ENCODE peak calls at places on chromosomes 11 and 22, in seven cellular contexts. Y is AG08396; C is NCI-H1105; P is ascending aorta; W is EL; X is activated CD4-positive, alpha-beta T cell treated with anti-CD3 and anti-CD28 coated beads, Interleukin-2, amount 50 U/mL, for 1 hour; R is GM18507. H is an unnamed sample.

GRCh38 chr11:1652026-1652425 is 22.5 kb downstream of the KRTAP5-5 start:
- DNase-seq in Y (no peak), C (no peak), P (no peak), W (no peak), X (no peak), R (no peak), H (no peak)

GRCh38 chr11:1402776-1403620 is 13.3 kb downstream of the BRSK2 start:
- DNase-seq in Y (no peak), C (no peak), P (no peak), W (no peak), X (no peak), R (no peak), H (no peak)

GRCh38 chr11:94837317-94837716 is 69.2 kb downstream of the AMOTL1 start:
- DNase-seq in Y (no peak), C (no peak), P (no peak), W (no peak), X (no peak), R (no peak), H (no peak)

GRCh38 chr11:57641426-57641825 is 8.3 kb downstream of the YPEL4 start:
- DNase-seq in Y (peak), C (peak), P (no peak), W (peak), X (no peak), R (no peak), H (no peak)

GRCh38 chr11:60786811-60787567 is 1.9 kb downstream of the MS4A10 start:
- DNase-seq in Y (peak), C (no peak), P (no peak), W (peak), X (no peak), R (no peak), H (peak)

GRCh38 chr11:9351956-9352355 is 32.5 kb upstream of the IPO7 start:
- DNase-seq in Y (peak), C (no peak), P (no peak), W (peak), X (no peak), R (no peak), H (no peak)

GRCh38 chr11:121547574-121547973 is 94.8 kb upstream of the SORL1-AS1 start:
- DNase-seq in Y (no peak), C (no peak), P (no peak), W (no peak), X (no peak), R (no peak), H (no peak)

GRCh38 chr11:46247090-46247489 is 30.4 kb upstream of the CREB3L1 start:
- DNase-seq in Y (no peak), C (no peak), P (no peak), W (peak), X (no peak), R (no peak), H (no peak)

GRCh38 chr11:118806400-118806799 is 15.4 kb upstream of the DDX6 start:
- DNase-seq in Y (no peak), C (no peak), P (no peak), W (no peak), X (no peak), R (no peak), H (no peak)

GRCh38 chr11:128643661-128644060 is 50.2 kb upstream of the FLI1 start:
- DNase-seq in Y (no peak), C (no peak), P (no peak), W (no peak), X (no peak), R (no peak), H (no peak)

GRCh38 chr11:64888761-64889511 is 10.5 kb upstream of the EHD1 start:
- DNase-seq in Y (no peak), C (no peak), P (no peak), W (no peak), X (no peak), R (no peak), H (no peak)

GRCh38 chr11:120055646-120056045 is 82.3 kb downstream of the TRIM29 start:
- DNase-seq in Y (no peak), C (peak), P (no peak), W (no peak), X (no peak), R (no peak), H (no peak)

GRCh38 chr22:40235418-40235817 is 57.7 kb downstream of the TNRC6B start:
- DNase-seq in Y (no peak), C (no peak), P (no peak), W (no peak), X (no peak), R (no peak), H (no peak)

GRCh38 chr22:45775569-45776312 is 104.1 kb downstream of the ATXN10 start:
- DNase-seq in Y (no peak), C (no peak), P (no peak), W (no peak), X (no peak), R (peak), H (no peak)

GRCh38 chr11:121421149-121421906 is 30.8 kb upstream of the SORL1 start:
- DNase-seq in Y (no peak), C (no peak), P (no peak), W (no peak), X (no peak), R (no peak), H (no peak)

GRCh38 chr11:3106736-3107524 is 49.7 kb upstream of the CARS1 start:
- DNase-seq in Y (no peak), C (no peak), P (peak), W (no peak), X (no peak), R (no peak), H (peak)

GRCh38 chr11:93013646-93014045 is 44.2 kb downstream of the MTNR1B start:
- DNase-seq in Y (no peak), C (no peak), P (no peak), W (no peak), X (no peak), R (no peak), H (no peak)

GRCh38 chr22:30743257-30744020 is 48.8 kb downstream of the OSBP2 start:
- DNase-seq in Y (no peak), C (no peak), P (no peak), W (no peak), X (no peak), R (no peak), H (no peak)

GRCh38 chr22:20437253-20438065 is at the start of gene SCARF2:
- DNase-seq in Y (peak), C (no peak), P (no peak), W (peak), X (no peak), R (no peak), H (peak)

GRCh38 chr11:57977709-57978108 is 46.0 kb upstream of the OR9Q1 start:
- DNase-seq in Y (no peak), C (no peak), P (no peak), W (no peak), X (no peak), R (no peak), H (no peak)

GRCh38 chr11:3686751-3687150 is 15.6 kb upstream of the CHRNA10 start:
- DNase-seq in Y (no peak), C (no peak), P (no peak), W (peak), X (no peak), R (no peak), H (no peak)

GRCh38 chr11:131687291-131688055 is 317.1 kb downstream of the NTM start:
- DNase-seq in Y (no peak), C (no peak), P (no peak), W (no peak), X (no peak), R (no peak), H (no peak)

GRCh38 chr11:114066046-114066648 is 6.6 kb downstream of the ZBTB16 start:
- DNase-seq in Y (no peak), C (no peak), P (no peak), W (no peak), X (peak), R (no peak), H (no peak)

GRCh38 chr11:9943346-9944110 is 279.7 kb downstream of the SWAP70 start:
- DNase-seq in Y (peak), C (no peak), P (no peak), W (peak), X (no peak), R (no peak), H (peak)

GRCh38 chr11:61902313-61902712 is 11.0 kb upstream of the FADS3 start:
- DNase-seq in Y (no peak), C (no peak), P (no peak), W (no peak), X (no peak), R (no peak), H (no peak)

GRCh38 chr22:30198152-30198845 is 48.3 kb downstream of the LIF start:
- DNase-seq in Y (no peak), C (no peak), P (no peak), W (no peak), X (no peak), R (no peak), H (no peak)

GRCh38 chr11:121841487-121842167 is 274.4 kb downstream of the BLID start:
- DNase-seq in Y (peak), C (no peak), P (no peak), W (peak), X (no peak), R (no peak), H (no peak)

GRCh38 chr11:75338516-75339218 is 12.8 kb downstream of the ARRB1 start:
- DNase-seq in Y (no peak), C (no peak), P (no peak), W (peak), X (no peak), R (no peak), H (no peak)

GRCh38 chr11:68961245-68961644 is 19.5 kb downstream of the MRGPRD start:
- DNase-seq in Y (no peak), C (no peak), P (no peak), W (no peak), X (no peak), R (no peak), H (no peak)

GRCh38 chr11:86132667-86133310 is 63.9 kb upstream of the PICALM start:
- DNase-seq in Y (no peak), C (no peak), P (no peak), W (no peak), X (no peak), R (no peak), H (no peak)

GRCh38 chr11:66727282-66727882 is 1.6 kb downstream of the SPTBN2 start:
- DNase-seq in Y (no peak), C (peak), P (no peak), W (peak), X (no peak), R (no peak), H (peak)

GRCh38 chr11:40867991-40868685 is 591.3 kb downstream of the LRRC4C start:
- DNase-seq in Y (no peak), C (no peak), P (no peak), W (no peak), X (no peak), R (no peak), H (no peak)

GRCh38 chr11:76236092-76237026 is 30.1 kb upstream of the WNT11 start:
- DNase-seq in Y (peak), C (peak), P (peak), W (peak), X (no peak), R (no peak), H (no peak)

GRCh38 chr11:64094463-64095223 is 58.9 kb downstream of the FLRT1 start:
- DNase-seq in Y (peak), C (no peak), P (no peak), W (peak), X (no peak), R (no peak), H (no peak)

GRCh38 chr22:24433868-24434471 is 6.6 kb downstream of the ADORA2A start:
- DNase-seq in Y (no peak), C (no peak), P (no peak), W (peak), X (peak), R (no peak), H (no peak)

GRCh38 chr11:61334434-61335354 is 1.7 kb downstream of the TKFC start:
- DNase-seq in Y (peak), C (no peak), P (no peak), W (peak), X (no peak), R (no peak), H (no peak)

GRCh38 chr11:128040603-128041002 is 546.8 kb downstream of the ETS1 start:
- DNase-seq in Y (no peak), C (no peak), P (no peak), W (no peak), X (no peak), R (no peak), H (no peak)

GRCh38 chr11:31582697-31583096 is 73.1 kb downstream of the ELP4 start:
- DNase-seq in Y (no peak), C (no peak), P (no peak), W (no peak), X (no peak), R (no peak), H (no peak)

H was measured in uterus.